ENCODE peak calls at places on chromosomes 7 and 10, in six cellular contexts. One of them, this sample, is unnamed.

GRCh38 chr10:80356563-80356999 is at the start of the genes DYDC1 and DYDC2:
- DNase-seq in foreskin fibroblast: no peak
- DNase-seq in endothelial cell: peak
- DNase-seq in NB4: peak
- DNase-seq in brain microvascular endothelial cell: no peak
- DNase-seq in lower leg skin: no peak
- DNase-seq in this sample: peak

GRCh38 chr7:57404343-57404966 is 45.5 kb upstream of the ZNF716 start:
- DNase-seq in foreskin fibroblast: no peak
- DNase-seq in endothelial cell: no peak
- DNase-seq in NB4: peak
- DNase-seq in brain microvascular endothelial cell: no peak
- DNase-seq in lower leg skin: no peak
- DNase-seq in this sample: no peak

GRCh38 chr7:140983802-140984201 is 30.9 kb downstream of the MRPS33 start:
- DNase-seq in foreskin fibroblast: no peak
- DNase-seq in endothelial cell: no peak
- DNase-seq in NB4: peak
- DNase-seq in brain microvascular endothelial cell: no peak
- DNase-seq in lower leg skin: no peak
- DNase-seq in this sample: no peak

GRCh38 chr7:92489634-92490033 is 11.9 kb upstream of the ERVW-1 start:
- DNase-seq in foreskin fibroblast: no peak
- DNase-seq in endothelial cell: no peak
- DNase-seq in NB4: no peak
- DNase-seq in brain microvascular endothelial cell: peak
- DNase-seq in lower leg skin: no peak
- DNase-seq in this sample: no peak

GRCh38 chr10:132209978-132210530 is 23.3 kb downstream of the DPYSL4 start:
- DNase-seq in foreskin fibroblast: no peak
- DNase-seq in endothelial cell: no peak
- DNase-seq in NB4: no peak
- DNase-seq in brain microvascular endothelial cell: no peak
- DNase-seq in lower leg skin: no peak
- DNase-seq in this sample: no peak

GRCh38 chr10:506451-507354 is 182.8 kb downstream of the DIP2C start:
- DNase-seq in foreskin fibroblast: no peak
- DNase-seq in endothelial cell: no peak
- DNase-seq in NB4: no peak
- DNase-seq in brain microvascular endothelial cell: no peak
- DNase-seq in lower leg skin: no peak
- DNase-seq in this sample: no peak

GRCh38 chr10:49608166-49608758 is 1.8 kb upstream of the SLC18A3 start:
- DNase-seq in foreskin fibroblast: no peak
- DNase-seq in endothelial cell: no peak
- DNase-seq in NB4: no peak
- DNase-seq in brain microvascular endothelial cell: no peak
- DNase-seq in lower leg skin: no peak
- DNase-seq in this sample: peak

GRCh38 chr7:136114966-136115762 is 138.0 kb upstream of the MTPN start:
- DNase-seq in foreskin fibroblast: no peak
- DNase-seq in endothelial cell: peak
- DNase-seq in NB4: peak
- DNase-seq in brain microvascular endothelial cell: peak
- DNase-seq in lower leg skin: no peak
- DNase-seq in this sample: no peak

GRCh38 chr7:38107486-38107893 is 70.6 kb upstream of the STARD3NL start:
- DNase-seq in foreskin fibroblast: peak
- DNase-seq in endothelial cell: peak
- DNase-seq in NB4: peak
- DNase-seq in brain microvascular endothelial cell: peak
- DNase-seq in lower leg skin: peak
- DNase-seq in this sample: no peak

GRCh38 chr7:2307690-2308107 is 6.5 kb downstream of the SNX8 start:
- DNase-seq in foreskin fibroblast: no peak
- DNase-seq in endothelial cell: no peak
- DNase-seq in NB4: peak
- DNase-seq in brain microvascular endothelial cell: no peak
- DNase-seq in lower leg skin: no peak
- DNase-seq in this sample: no peak

GRCh38 chr10:99557044-99557443 is 24.3 kb downstream of the NKX2-3 start:
- DNase-seq in foreskin fibroblast: no peak
- DNase-seq in endothelial cell: no peak
- DNase-seq in NB4: no peak
- DNase-seq in brain microvascular endothelial cell: no peak
- DNase-seq in lower leg skin: no peak
- DNase-seq in this sample: no peak

GRCh38 chr7:55185321-55185802 is 166.5 kb downstream of the EGFR start:
- DNase-seq in foreskin fibroblast: peak
- DNase-seq in endothelial cell: no peak
- DNase-seq in NB4: no peak
- DNase-seq in brain microvascular endothelial cell: no peak
- DNase-seq in lower leg skin: no peak
- DNase-seq in this sample: no peak

GRCh38 chr7:83648464-83649241 is at the start of gene SEMA3E:
- DNase-seq in foreskin fibroblast: peak
- DNase-seq in endothelial cell: peak
- DNase-seq in NB4: no peak
- DNase-seq in brain microvascular endothelial cell: peak
- DNase-seq in lower leg skin: peak
- DNase-seq in this sample: no peak

GRCh38 chr10:62047240-62047897 is 145.9 kb downstream of the ARID5B start:
- DNase-seq in foreskin fibroblast: no peak
- DNase-seq in endothelial cell: no peak
- DNase-seq in NB4: no peak
- DNase-seq in brain microvascular endothelial cell: peak
- DNase-seq in lower leg skin: no peak
- DNase-seq in this sample: no peak

GRCh38 chr10:121332829-121333765 is 265.1 kb downstream of the FGFR2 start:
- DNase-seq in foreskin fibroblast: no peak
- DNase-seq in endothelial cell: no peak
- DNase-seq in NB4: no peak
- DNase-seq in brain microvascular endothelial cell: no peak
- DNase-seq in lower leg skin: peak
- DNase-seq in this sample: no peak

GRCh38 chr10:115503546-115503945 is 410.4 kb downstream of the ATRNL1 start:
- DNase-seq in foreskin fibroblast: no peak
- DNase-seq in endothelial cell: no peak
- DNase-seq in NB4: no peak
- DNase-seq in brain microvascular endothelial cell: no peak
- DNase-seq in lower leg skin: no peak
- DNase-seq in this sample: no peak

GRCh38 chr10:35765039-35765662 is 123.1 kb upstream of the FZD8 start:
- DNase-seq in foreskin fibroblast: no peak
- DNase-seq in endothelial cell: no peak
- DNase-seq in NB4: peak
- DNase-seq in brain microvascular endothelial cell: peak
- DNase-seq in lower leg skin: no peak
- DNase-seq in this sample: no peak

GRCh38 chr7:141071855-141072547 is 1.9 kb upstream of the TMEM178B start:
- DNase-seq in foreskin fibroblast: no peak
- DNase-seq in endothelial cell: no peak
- DNase-seq in NB4: no peak
- DNase-seq in brain microvascular endothelial cell: no peak
- DNase-seq in lower leg skin: no peak
- DNase-seq in this sample: no peak

GRCh38 chr10:89516149-89516832 is 19.1 kb downstream of the SLC16A12 start:
- DNase-seq in foreskin fibroblast: peak
- DNase-seq in endothelial cell: no peak
- DNase-seq in NB4: no peak
- DNase-seq in brain microvascular endothelial cell: peak
- DNase-seq in lower leg skin: no peak
- DNase-seq in this sample: no peak

GRCh38 chr7:50145801-50146338 is 52.8 kb upstream of the ZPBP start:
- DNase-seq in foreskin fibroblast: no peak
- DNase-seq in endothelial cell: no peak
- DNase-seq in NB4: no peak
- DNase-seq in brain microvascular endothelial cell: no peak
- DNase-seq in lower leg skin: no peak
- DNase-seq in this sample: no peak

GRCh38 chr10:97381626-97382025 is 19.5 kb downstream of the RRP12 start:
- DNase-seq in foreskin fibroblast: no peak
- DNase-seq in endothelial cell: no peak
- DNase-seq in NB4: no peak
- DNase-seq in brain microvascular endothelial cell: no peak
- DNase-seq in lower leg skin: no peak
- DNase-seq in this sample: no peak

GRCh38 chr10:59181668-59182067 is 5.2 kb downstream of the PHYHIPL start:
- DNase-seq in foreskin fibroblast: peak
- DNase-seq in endothelial cell: peak
- DNase-seq in NB4: peak
- DNase-seq in brain microvascular endothelial cell: peak
- DNase-seq in lower leg skin: no peak
- DNase-seq in this sample: no peak

GRCh38 chr7:18086165-18087030 is 58.8 kb upstream of the PRPS1L1 start:
- DNase-seq in foreskin fibroblast: peak
- DNase-seq in endothelial cell: peak
- DNase-seq in NB4: no peak
- DNase-seq in brain microvascular endothelial cell: no peak
- DNase-seq in lower leg skin: no peak
- DNase-seq in this sample: peak

GRCh38 chr7:91915401-91916067 is 25.1 kb upstream of the AKAP9 start:
- DNase-seq in foreskin fibroblast: no peak
- DNase-seq in endothelial cell: no peak
- DNase-seq in NB4: no peak
- DNase-seq in brain microvascular endothelial cell: peak
- DNase-seq in lower leg skin: no peak
- DNase-seq in this sample: no peak

GRCh38 chr7:151520419-151521229 is 929 bp upstream of the RHEB start:
- DNase-seq in foreskin fibroblast: no peak
- DNase-seq in endothelial cell: peak
- DNase-seq in NB4: no peak
- DNase-seq in brain microvascular endothelial cell: no peak
- DNase-seq in lower leg skin: peak
- DNase-seq in this sample: no peak

DNA sequence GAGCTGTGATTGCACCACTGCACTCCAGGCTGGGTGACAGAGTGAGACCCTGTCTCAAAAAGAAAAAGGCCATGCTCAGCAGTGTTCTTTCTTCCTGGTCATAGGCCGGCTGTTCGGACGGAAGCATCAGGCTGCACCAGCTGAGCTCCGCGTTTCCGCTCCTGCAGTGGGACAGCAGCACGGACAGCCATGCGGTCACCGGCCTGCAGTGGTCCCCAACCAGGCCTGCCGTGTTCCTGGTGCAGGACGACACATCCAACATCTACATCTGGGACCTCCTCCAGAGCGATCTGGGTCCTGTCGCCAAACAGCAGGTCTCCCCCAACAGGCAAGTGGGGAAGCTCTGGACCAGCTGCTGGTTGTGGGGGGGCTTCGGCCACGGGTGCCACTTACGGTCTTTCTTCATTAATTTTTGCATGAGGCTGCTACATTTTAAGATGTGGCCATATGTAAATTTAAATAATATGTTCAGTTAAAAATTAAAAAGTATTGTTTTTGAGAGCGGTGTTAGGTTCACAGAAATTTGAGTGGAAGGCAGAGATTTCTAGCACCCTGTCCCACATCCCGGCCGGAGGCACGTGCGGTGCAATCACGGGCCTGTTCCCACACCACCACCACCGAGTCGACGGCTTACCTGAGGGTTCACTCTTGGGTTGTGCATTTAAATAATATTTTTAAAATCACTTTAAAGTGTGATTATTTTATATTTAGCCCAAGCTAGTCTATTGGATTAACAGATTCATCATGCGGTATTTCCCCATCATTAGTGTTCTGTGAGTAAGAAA is 85.7 kb downstream of the DYNC2I1 start:
- DNase-seq in foreskin fibroblast: no peak
- DNase-seq in endothelial cell: no peak
- DNase-seq in NB4: no peak
- DNase-seq in brain microvascular endothelial cell: no peak
- DNase-seq in lower leg skin: no peak
- DNase-seq in this sample: no peak
- TF ChIP-seq CTCF in foreskin fibroblast: no peak
- TF ChIP-seq CTCF in endothelial cell: no peak
- TF ChIP-seq CTCF in NB4: no peak
- TF ChIP-seq CTCF in brain microvascular endothelial cell: no peak
- TF ChIP-seq CTCF in lower leg skin: no peak
- TF ChIP-seq CTCF in this sample: no peak

GRCh38 chr7:142919656-142920055 is 13.9 kb downstream of the TRPV5 start:
- DNase-seq in foreskin fibroblast: no peak
- DNase-seq in endothelial cell: no peak
- DNase-seq in NB4: no peak
- DNase-seq in brain microvascular endothelial cell: no peak
- DNase-seq in lower leg skin: no peak
- DNase-seq in this sample: no peak

GRCh38 chr7:142927949-142928348 is 5.6 kb downstream of the TRPV5 start:
- DNase-seq in foreskin fibroblast: no peak
- DNase-seq in endothelial cell: no peak
- DNase-seq in NB4: no peak
- DNase-seq in brain microvascular endothelial cell: no peak
- DNase-seq in lower leg skin: no peak
- DNase-seq in this sample: no peak

GRCh38 chr7:142927085-142927745 is 6.3 kb downstream of the TRPV5 start:
- DNase-seq in foreskin fibroblast: no peak
- DNase-seq in endothelial cell: no peak
- DNase-seq in NB4: peak
- DNase-seq in brain microvascular endothelial cell: no peak
- DNase-seq in lower leg skin: no peak
- DNase-seq in this sample: no peak

GRCh38 chr7:142930126-142930730 is 3.3 kb downstream of the TRPV5 start:
- DNase-seq in foreskin fibroblast: no peak
- DNase-seq in endothelial cell: no peak
- DNase-seq in NB4: no peak
- DNase-seq in brain microvascular endothelial cell: no peak
- DNase-seq in lower leg skin: no peak
- DNase-seq in this sample: no peak

GRCh38 chr7:142925413-142925812 is 8.1 kb downstream of the TRPV5 start:
- DNase-seq in foreskin fibroblast: no peak
- DNase-seq in endothelial cell: no peak
- DNase-seq in NB4: peak
- DNase-seq in brain microvascular endothelial cell: no peak
- DNase-seq in lower leg skin: no peak
- DNase-seq in this sample: no peak
- TF ChIP-seq CTCF in foreskin fibroblast: no peak
- TF ChIP-seq CTCF in endothelial cell: no peak
- TF ChIP-seq CTCF in NB4: no peak
- TF ChIP-seq CTCF in brain microvascular endothelial cell: no peak
- TF ChIP-seq CTCF in lower leg skin: no peak
- TF ChIP-seq CTCF in this sample: peak

GRCh38 chr7:16693601-16694318 is 47.8 kb downstream of the BZW2 start:
- DNase-seq in foreskin fibroblast: no peak
- DNase-seq in endothelial cell: no peak
- DNase-seq in NB4: no peak
- DNase-seq in brain microvascular endothelial cell: peak
- DNase-seq in lower leg skin: no peak
- DNase-seq in this sample: no peak

GRCh38 chr7:16684935-16685334 is 39.0 kb downstream of the BZW2 start:
- DNase-seq in foreskin fibroblast: no peak
- DNase-seq in endothelial cell: no peak
- DNase-seq in NB4: no peak
- DNase-seq in brain microvascular endothelial cell: no peak
- DNase-seq in lower leg skin: no peak
- DNase-seq in this sample: no peak

GRCh38 chr7:16688249-16688648 is 42.3 kb downstream of the BZW2 start:
- DNase-seq in foreskin fibroblast: no peak
- DNase-seq in endothelial cell: no peak
- DNase-seq in NB4: peak
- DNase-seq in brain microvascular endothelial cell: no peak
- DNase-seq in lower leg skin: no peak
- DNase-seq in this sample: no peak
- TF ChIP-seq CTCF in foreskin fibroblast: no peak
- TF ChIP-seq CTCF in endothelial cell: no peak
- TF ChIP-seq CTCF in NB4: peak
- TF ChIP-seq CTCF in brain microvascular endothelial cell: no peak
- TF ChIP-seq CTCF in lower leg skin: no peak
- TF ChIP-seq CTCF in this sample: no peak

GRCh38 chr7:128383781-128384180 is 22.3 kb upstream of the PRRT4 start:
- DNase-seq in foreskin fibroblast: no peak
- DNase-seq in endothelial cell: no peak
- DNase-seq in NB4: no peak
- DNase-seq in brain microvascular endothelial cell: no peak
- DNase-seq in lower leg skin: no peak
- DNase-seq in this sample: no peak
- TF ChIP-seq CTCF in foreskin fibroblast: no peak
- TF ChIP-seq CTCF in endothelial cell: no peak
- TF ChIP-seq CTCF in NB4: no peak
- TF ChIP-seq CTCF in brain microvascular endothelial cell: no peak
- TF ChIP-seq CTCF in lower leg skin: no peak
- TF ChIP-seq CTCF in this sample: no peak